ENCODE peak calls at places on chromosomes 12 and 14, in four cellular contexts. R is brain microvascular endothelial cell, D is suprapubic skin, Y is thoracic aorta. I is an unnamed sample.

GRCh38 chr12:49954863-49955830 is 4.6 kb downstream of the AQP2 start:
- DNase-seq in R (no peak), D (no peak), Y (no peak), I (no peak)

GRCh38 chr14:56490379-56490778 is 89.2 kb upstream of the TMEM260 start:
- DNase-seq in R (no peak), D (no peak), Y (no peak), I (no peak)

GRCh38 chr14:63468273-63468672 is 74.9 kb downstream of the PPP2R5E start:
- DNase-seq in R (no peak), D (no peak), Y (no peak), I (no peak)

GRCh38 chr12:47377414-47378221 is 297.9 kb upstream of the AMIGO2 start:
- DNase-seq in R (peak; percentile 100), D (peak; percentile 96), Y (peak; percentile 85), I (peak; percentile 61)

GRCh38 chr12:98973395-98973794 is 328.3 kb downstream of the APAF1 start:
- DNase-seq in R (no peak), D (no peak), Y (no peak), I (peak; percentile 19)

GRCh38 chr12:66354291-66354690 is 52.0 kb downstream of the HELB start:
- DNase-seq in R (no peak), D (no peak), Y (no peak), I (no peak)

GRCh38 chr12:21372602-21373001 is at the start of gene IAPP:
- DNase-seq in R (no peak), D (no peak), Y (no peak), I (no peak)

GRCh38 chr14:58572092-58572853 is 65.5 kb upstream of the DACT1 start:
- DNase-seq in R (peak; percentile 55), D (no peak), Y (no peak), I (peak; percentile 55)

GRCh38 chr12:62604856-62605255 is 138.2 kb downstream of the MON2 start:
- DNase-seq in R (peak; percentile 36), D (no peak), Y (no peak), I (no peak)

GRCh38 chr12:64824500-64825142 is at the start of gene TBC1D30:
- DNase-seq in R (peak; percentile 4), D (no peak), Y (no peak), I (no peak)

GRCh38 chr12:57401165-57401564 is 29.7 kb downstream of the R3HDM2 start:
- DNase-seq in R (no peak), D (no peak), Y (no peak), I (no peak)

GRCh38 chr12:63668028-63668799 is at the start of gene DPY19L2:
- DNase-seq in R (peak; percentile 46), D (peak; percentile 68), Y (peak; percentile 21), I (peak; percentile 29)

GRCh38 chr14:55122441-55122986 is 6.5 kb upstream of the LGALS3 start:
- DNase-seq in R (peak; percentile 29), D (peak; percentile 78), Y (no peak), I (no peak)

GRCh38 chr12:75257510-75257909 is 47.9 kb upstream of the KCNC2 start:
- DNase-seq in R (no peak), D (no peak), Y (no peak), I (no peak)

GRCh38 chr12:12133259-12133658 is 62.5 kb downstream of the BCL2L14 start:
- DNase-seq in R (no peak), D (no peak), Y (no peak), I (no peak)

GRCh38 chr14:103908580-103908979 is 19.7 kb upstream of the TDRD9 start:
- DNase-seq in R (no peak), D (no peak), Y (no peak), I (no peak)

GRCh38 chr12:108600702-108601007 is 2.8 kb upstream of the TMEM119 start:
- DNase-seq in R (no peak), D (no peak), Y (no peak), I (no peak)

GRCh38 chr12:30796891-30797371 is 42.2 kb upstream of the CAPRIN2 start:
- DNase-seq in R (peak; percentile 33), D (no peak), Y (no peak), I (no peak)

GRCh38 chr14:67704484-67705089 is 2.9 kb downstream of the RDH12 start:
- DNase-seq in R (peak; percentile 37), D (no peak), Y (no peak), I (no peak)

GRCh38 chr14:24087004-24087403 is 7.1 kb upstream of the PCK2 start:
- DNase-seq in R (no peak), D (no peak), Y (no peak), I (no peak)

GRCh38 chr12:80598004-80598606 is 109.3 kb upstream of the MYF6 start:
- DNase-seq in R (peak; percentile 65), D (no peak), Y (no peak), I (peak; percentile 5)
- TF ChIP-seq CTCF in R (peak; percentile 48), D (no peak), Y (peak; percentile 17), I (peak; percentile 27)

DNA sequence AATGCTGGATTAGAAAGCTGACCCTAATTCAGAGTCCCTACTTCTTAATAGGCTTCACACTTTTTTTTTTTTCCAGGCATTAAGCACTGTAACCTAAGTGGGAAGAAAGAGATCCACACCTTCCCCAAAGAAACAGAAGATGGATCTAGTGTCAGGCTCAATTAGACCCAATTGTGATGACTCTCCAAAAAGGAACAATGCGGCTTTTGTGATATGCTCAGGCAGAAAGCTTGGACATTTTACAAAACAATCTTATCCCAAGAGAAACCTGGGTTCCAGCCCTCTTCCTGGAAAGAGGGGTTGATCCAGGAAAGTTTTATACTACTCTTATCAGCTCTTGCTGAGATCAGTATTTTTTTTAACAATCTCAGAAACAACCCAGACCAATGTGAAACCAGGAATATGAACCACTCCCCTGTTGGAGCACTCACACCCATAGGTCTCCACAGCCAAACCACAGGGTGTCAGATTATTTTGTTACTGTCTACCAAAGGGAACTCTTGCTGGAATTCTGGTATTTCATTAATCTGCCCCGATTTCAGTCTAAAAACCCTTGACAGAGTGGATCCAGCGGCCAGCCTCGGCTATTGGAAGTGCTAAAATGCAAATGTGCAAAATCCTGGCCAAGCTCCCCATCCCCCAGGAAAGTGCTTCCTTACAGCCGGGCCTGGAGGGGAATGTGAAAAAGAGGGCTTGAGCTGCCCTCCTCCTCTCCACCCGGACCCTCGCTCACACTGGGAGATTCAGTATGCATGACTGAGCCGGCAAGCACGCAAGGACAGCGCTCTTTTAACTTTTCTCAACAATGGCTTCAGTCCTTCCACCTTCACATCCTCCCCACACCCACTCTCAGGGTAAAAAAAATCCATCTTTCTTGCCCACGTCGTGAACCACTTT is 4.0 kb downstream of the FBXL14 start:
- DNase-seq in R (no peak), D (no peak), Y (no peak), I (no peak)
- H3K4me3 ChIP-seq in R (peak overlapping the region; percentile 72), D (peak overlapping the region; percentile 34), Y (peak overlapping the region; percentile 83), I (peak overlapping the region; percentile 30)

GRCh38 chr14:76262591-76262990 is 110.9 kb downstream of the GPATCH2L start:
- DNase-seq in R (no peak), D (no peak), Y (no peak), I (no peak)

GRCh38 chr14:76261371-76261811 is 109.7 kb downstream of the GPATCH2L start:
- DNase-seq in R (peak; percentile 25), D (no peak), Y (no peak), I (no peak)

GRCh38 chr14:76257842-76258397 is 106.2 kb downstream of the GPATCH2L start:
- DNase-seq in R (no peak), D (no peak), Y (no peak), I (no peak)

GRCh38 chr14:76259029-76259735 is 107.5 kb downstream of the GPATCH2L start:
- DNase-seq in R (no peak), D (no peak), Y (no peak), I (no peak)

GRCh38 chr14:76260749-76261148 is 109.0 kb downstream of the GPATCH2L start:
- DNase-seq in R (no peak), D (no peak), Y (no peak), I (no peak)
- H3K27me3 ChIP-seq in R (no peaks in the 10 kb centered on the region), D (no peaks in the 10 kb centered on the region), Y (no peaks in the 10 kb centered on the region), I (no peaks in the 10 kb centered on the region)

GRCh38 chr12:68870011-68870410 is 62.0 kb downstream of the MDM2 start:
- DNase-seq in R (no peak), D (no peak), Y (no peak), I (no peak)

GRCh38 chr12:68870443-68870842 is 62.5 kb downstream of the MDM2 start:
- DNase-seq in R (no peak), D (no peak), Y (no peak), I (no peak)

GRCh38 chr12:68873316-68873715 is 59.7 kb downstream of the CPM start:
- DNase-seq in R (no peak), D (no peak), Y (no peak), I (no peak)

GRCh38 chr12:68871396-68871795 is 61.6 kb downstream of the CPM start:
- DNase-seq in R (no peak), D (no peak), Y (no peak), I (no peak)

GRCh38 chr12:68871899-68872298 is 61.1 kb downstream of the CPM start:
- DNase-seq in R (peak; percentile 16), D (no peak), Y (no peak), I (no peak)
- TF ChIP-seq CTCF in R (peak; percentile 72), D (no peak), Y (no peak), I (peak; percentile 46)

DNA sequence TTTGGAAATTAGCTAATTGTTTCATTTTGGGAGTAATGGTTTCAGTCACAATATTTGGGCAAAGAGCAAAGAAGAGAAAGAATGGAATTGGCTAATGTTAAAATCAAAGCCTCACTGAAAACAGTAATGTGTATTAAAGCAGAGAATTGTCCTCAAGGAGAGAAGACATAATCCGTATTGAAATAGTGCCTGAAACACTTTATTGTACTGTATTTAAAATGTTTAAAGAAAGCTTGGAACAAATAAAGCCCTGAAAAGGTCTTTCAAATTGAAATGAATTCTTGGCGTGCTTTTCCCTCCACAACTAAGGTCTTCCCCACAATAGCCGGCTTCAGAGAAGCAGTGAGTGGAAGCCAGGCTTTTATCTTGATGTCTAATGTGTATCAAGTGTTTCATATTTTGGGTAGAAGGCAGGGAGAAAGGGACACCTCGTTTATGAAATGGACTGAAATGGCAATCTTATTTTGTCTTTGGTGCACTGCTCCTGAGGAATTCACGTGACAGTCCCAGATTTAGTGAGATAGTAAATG is 212.9 kb upstream of the CRY1 start:
- DNase-seq in R (no peak), D (no peak), Y (no peak), I (no peak)
- H3K4me3 ChIP-seq in R (no peak overlapping the region), D (no peak overlapping the region), Y (no peak overlapping the region), I (no peak overlapping the region)

I was measured in kidney epithelial cell.